ENCODE peak calls at places on chromosomes 3 and 15, in four cellular contexts. Z is HepG2, C is IMR-90, S is H9. T is an unnamed sample.

GRCh38 chr3:139110072-139110830 is 65.6 kb upstream of the PRR23C start:
- DNase-seq in Z (no peak), C (no peak), S (peak), T (no peak)

GRCh38 chr3:150202696-150203095 is 205.4 kb upstream of the TSC22D2 start:
- DNase-seq in Z (no peak), C (no peak), S (no peak), T (no peak)

GRCh38 chr3:196216681-196217211 is 412 bp downstream of the SLC51A start:
- DNase-seq in Z (no peak), C (no peak), S (no peak), T (no peak)

GRCh38 chr3:8371085-8371551 is 130.5 kb upstream of the LMCD1 start:
- DNase-seq in Z (no peak), C (peak), S (no peak), T (peak)

GRCh38 chr3:66797916-66798560 is 200.1 kb upstream of the KBTBD8 start:
- DNase-seq in Z (no peak), C (peak), S (peak), T (no peak)

GRCh38 chr3:141336672-141337522 is 31.4 kb upstream of the ZBTB38 start:
- DNase-seq in Z (peak), C (peak), S (no peak), T (peak)

GRCh38 chr3:178381555-178381954 is 154.7 kb upstream of the KCNMB2 start:
- DNase-seq in Z (no peak), C (peak), S (no peak), T (no peak)

GRCh38 chr3:177102526-177102925 is 94.8 kb downstream of the TBL1XR1 start:
- DNase-seq in Z (no peak), C (peak), S (no peak), T (no peak)

GRCh38 chr3:69385723-69386483 is at the start of gene FRMD4B:
- DNase-seq in Z (peak), C (no peak), S (peak), T (no peak)

GRCh38 chr3:90129710-90130109 is 1022.3 kb downstream of the EPHA3 start:
- DNase-seq in Z (no peak), C (no peak), S (no peak), T (no peak)

GRCh38 chr3:113053169-113053568 is 62.4 kb downstream of the GTPBP8 start:
- DNase-seq in Z (no peak), C (no peak), S (no peak), T (no peak)

GRCh38 chr3:113764698-113765097 is 17.9 kb downstream of the ATP6V1A start:
- DNase-seq in Z (no peak), C (no peak), S (no peak), T (no peak)

GRCh38 chr15:49366496-49366895 is 56.5 kb upstream of the FGF7 start:
- DNase-seq in Z (no peak), C (no peak), S (no peak), T (no peak)

GRCh38 chr3:30805695-30806094 is 88.8 kb downstream of the GADL1 start:
- DNase-seq in Z (no peak), C (no peak), S (no peak), T (no peak)

GRCh38 chr3:191330309-191330712 is at the start of gene UTS2B:
- DNase-seq in Z (peak), C (peak), S (no peak), T (peak)

GRCh38 chr3:83248454-83248853 is 1487.0 kb upstream of the GBE1 start:
- DNase-seq in Z (no peak), C (no peak), S (no peak), T (no peak)

GRCh38 chr3:120567370-120568197 is 28.6 kb upstream of the NDUFB4 start:
- DNase-seq in Z (peak), C (peak), S (no peak), T (no peak)

GRCh38 chr3:161016417-161017313 is 88.5 kb downstream of the B3GALNT1 start:
- DNase-seq in Z (no peak), C (no peak), S (no peak), T (no peak)

GRCh38 chr3:106617276-106617675 is 748.5 kb upstream of the CBLB start:
- DNase-seq in Z (no peak), C (peak), S (no peak), T (no peak)

GRCh38 chr3:58679974-58680656 is 13.5 kb upstream of the FAM3D start:
- DNase-seq in Z (no peak), C (no peak), S (no peak), T (no peak)

GRCh38 chr3:50304601-50305000 is 1.2 kb upstream of the HYAL1 start:
- DNase-seq in Z (no peak), C (peak), S (no peak), T (no peak)

GRCh38 chr3:46264002-46264401 is 21.7 kb downstream of the CCR3 start:
- DNase-seq in Z (no peak), C (no peak), S (no peak), T (no peak)

GRCh38 chr15:33086500-33087141 is 107.9 kb downstream of the FMN1 start:
- DNase-seq in Z (peak), C (peak), S (no peak), T (peak)

GRCh38 chr15:59917504-59918157 is 86.5 kb upstream of the FOXB1 start:
- DNase-seq in Z (peak), C (peak), S (peak), T (peak)

GRCh38 chr3:123773681-123774431 is 110.3 kb downstream of the MYLK start:
- DNase-seq in Z (no peak), C (peak), S (no peak), T (no peak)

GRCh38 chr3:172287811-172288477 is 160.3 kb downstream of the GHSR start:
- DNase-seq in Z (no peak), C (no peak), S (no peak), T (no peak)

GRCh38 chr15:41417812-41418211 is 917 bp downstream of the RTF1 start:
- DNase-seq in Z (no peak), C (peak), S (no peak), T (no peak)

GRCh38 chr15:99644913-99645549 is 79.2 kb downstream of the MEF2A start:
- DNase-seq in Z (no peak), C (no peak), S (no peak), T (no peak)

GRCh38 chr15:69414702-69415161 is 583 bp downstream of the KIF23 start:
- DNase-seq in Z (peak), C (peak), S (peak), T (peak)

GRCh38 chr3:108546249-108546648 is 35.9 kb upstream of the MYH15 start:
- DNase-seq in Z (no peak), C (peak), S (no peak), T (no peak)

GRCh38 chr3:11273945-11274344 is 1.7 kb downstream of the ATG7 start:
- DNase-seq in Z (no peak), C (no peak), S (no peak), T (no peak)

GRCh38 chr15:65833501-65834220 is 35.6 kb upstream of the RAB11A start:
- DNase-seq in Z (peak), C (no peak), S (no peak), T (no peak)
- H3K27ac ChIP-seq in Z (peak), C (no peak), S (peak), T (peak)

GRCh38 chr3:79846148-79846933 is 78.5 kb upstream of the ROBO1 start:
- DNase-seq in Z (peak), C (no peak), S (peak), T (no peak)
- H2AFZ ChIP-seq in Z (no peak), C (no peak), S (no peak), T (no peak)

GRCh38 chr3:186942168-186942567 is 11.8 kb downstream of the ST6GAL1 start:
- DNase-seq in Z (no peak), C (no peak), S (no peak), T (no peak)

GRCh38 chr3:186937017-186937875 is 6.9 kb downstream of the ST6GAL1 start:
- DNase-seq in Z (no peak), C (no peak), S (no peak), T (no peak)

GRCh38 chr3:186940965-186941364 is 10.6 kb downstream of the ST6GAL1 start:
- DNase-seq in Z (no peak), C (peak), S (no peak), T (no peak)

GRCh38 chr3:186938716-186939115 is 8.4 kb downstream of the ST6GAL1 start:
- DNase-seq in Z (no peak), C (peak), S (no peak), T (no peak)

GRCh38 chr3:186939536-186939935 is 9.2 kb downstream of the ST6GAL1 start:
- DNase-seq in Z (no peak), C (no peak), S (no peak), T (no peak)
- H3K27ac ChIP-seq in Z (no peak), C (no peak), S (no peak), T (no peak)

GRCh38 chr3:157151151-157151550 is 8.8 kb downstream of the CCNL1 start:
- DNase-seq in Z (no peak), C (no peak), S (no peak), T (no peak)
- H2AFZ ChIP-seq in Z (no peak), C (no peak), S (no peak), T (no peak)

DNA sequence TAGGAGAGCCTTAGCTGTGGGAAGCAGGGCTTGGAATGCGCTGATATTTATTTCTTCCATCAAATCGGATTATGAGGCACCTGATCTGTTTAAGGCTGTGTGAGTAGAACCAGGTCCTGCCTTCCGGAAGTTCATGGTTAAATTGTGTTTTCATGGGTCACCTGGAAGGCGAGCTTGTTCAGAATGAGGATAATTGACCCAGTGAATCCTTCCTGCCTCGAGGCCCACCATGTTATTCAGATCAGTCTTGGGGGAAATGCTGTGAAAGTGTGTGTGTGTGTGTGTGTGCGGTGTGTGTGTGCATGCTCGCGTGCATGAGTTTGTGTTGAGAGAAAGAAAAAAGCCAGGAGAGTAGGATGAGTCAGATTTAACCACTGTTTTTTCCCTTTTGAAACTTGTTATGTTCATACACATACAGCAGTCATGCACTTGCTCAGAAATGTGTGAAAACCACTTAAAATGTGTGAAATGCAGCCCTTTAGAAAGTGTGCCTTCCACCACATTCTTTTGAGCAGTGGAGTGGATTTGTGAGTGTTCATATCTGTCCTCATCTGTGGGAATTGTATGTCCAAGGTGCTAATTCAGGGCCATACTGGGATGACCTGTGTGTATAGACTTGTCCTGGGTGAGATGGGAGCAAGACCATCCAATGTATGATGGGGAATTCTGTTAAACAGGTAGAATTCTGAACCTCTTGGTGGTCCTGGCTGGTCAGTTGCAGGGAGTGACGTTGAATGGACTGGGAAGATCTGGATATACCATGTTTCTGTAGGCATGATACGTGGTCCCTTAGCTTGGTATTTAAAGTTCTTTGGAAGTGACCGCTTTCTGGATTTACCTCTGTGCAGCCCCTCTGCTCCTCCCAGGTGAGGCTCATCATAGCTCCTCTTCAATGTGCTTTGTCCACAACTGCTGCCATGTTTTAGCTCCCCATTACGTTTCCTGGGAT is 36.9 kb downstream of the SMAD3 start:
- DNase-seq in Z (no peak), C (peak), S (no peak), T (no peak)
- H3K27ac ChIP-seq in Z (no peak), C (peak), S (no peak), T (peak)

GRCh38 chr15:64754663-64755426 is 20.5 kb downstream of the RBPMS2 start:
- DNase-seq in Z (no peak), C (no peak), S (no peak), T (no peak)
- H2AFZ ChIP-seq in Z (no peak), C (no peak), S (no peak), T (no peak)

DNA sequence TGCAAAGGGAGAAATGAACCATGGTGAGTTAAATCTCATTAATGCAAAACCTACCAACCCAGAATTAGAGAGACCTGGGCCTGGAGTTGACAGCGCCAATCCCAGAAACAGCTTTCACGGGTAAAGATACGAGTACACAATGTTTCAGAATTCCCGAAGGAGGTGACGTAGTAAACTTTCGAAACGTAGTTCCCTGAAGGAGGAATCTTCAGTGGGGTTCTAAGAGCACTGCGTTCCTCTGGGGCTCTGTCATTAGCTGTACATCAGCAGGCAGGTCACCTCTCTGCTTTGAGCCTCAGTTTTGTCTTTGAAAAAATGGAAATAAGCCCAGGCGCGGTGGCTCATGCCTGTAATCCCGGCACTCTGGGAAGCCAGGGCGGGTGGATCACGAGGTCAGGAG is 152.3 kb downstream of the XXYLT1 start:
- DNase-seq in Z (no peak), C (no peak), S (no peak), T (peak)
- H3K27ac ChIP-seq in Z (no peak), C (peak), S (no peak), T (peak)

DNA sequence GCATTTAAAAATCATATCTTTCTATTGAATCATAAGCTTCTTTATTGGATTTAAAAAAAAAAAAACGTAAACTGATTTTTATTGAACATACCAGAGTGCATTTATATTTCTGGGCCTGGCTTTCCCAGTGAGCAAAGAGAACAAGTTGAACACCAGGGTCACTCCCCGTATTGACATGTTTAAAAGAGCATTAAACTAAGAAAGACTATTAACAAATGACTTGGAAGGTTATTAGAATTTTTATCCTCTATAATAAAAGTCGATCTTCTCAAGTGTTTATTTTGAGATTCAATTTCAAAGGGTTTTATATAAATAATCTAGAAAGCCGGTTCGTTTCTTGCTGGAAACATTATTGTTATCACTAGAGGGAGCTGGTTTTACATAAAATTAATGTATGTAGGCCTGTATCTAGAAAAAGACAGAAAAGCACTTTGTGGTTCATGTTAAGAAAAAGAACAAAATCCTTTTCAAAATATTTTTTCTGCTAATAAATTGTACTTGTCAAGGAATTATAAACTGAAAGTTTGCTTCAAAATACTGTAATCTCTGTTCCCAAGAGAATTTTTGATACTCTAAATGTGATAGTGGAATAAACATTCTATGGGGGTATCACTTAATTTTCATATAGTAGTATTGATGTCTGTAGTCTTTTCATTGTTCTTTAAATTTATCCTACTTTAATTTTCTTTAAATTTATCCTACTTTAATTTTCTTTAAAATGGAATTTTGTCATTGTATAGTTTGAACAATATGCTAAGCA is 321.8 kb upstream of the MME start:
- DNase-seq in Z (no peak), C (peak), S (no peak), T (no peak)
- H2AFZ ChIP-seq in Z (no peak), C (no peak), S (no peak), T (no peak)

DNA sequence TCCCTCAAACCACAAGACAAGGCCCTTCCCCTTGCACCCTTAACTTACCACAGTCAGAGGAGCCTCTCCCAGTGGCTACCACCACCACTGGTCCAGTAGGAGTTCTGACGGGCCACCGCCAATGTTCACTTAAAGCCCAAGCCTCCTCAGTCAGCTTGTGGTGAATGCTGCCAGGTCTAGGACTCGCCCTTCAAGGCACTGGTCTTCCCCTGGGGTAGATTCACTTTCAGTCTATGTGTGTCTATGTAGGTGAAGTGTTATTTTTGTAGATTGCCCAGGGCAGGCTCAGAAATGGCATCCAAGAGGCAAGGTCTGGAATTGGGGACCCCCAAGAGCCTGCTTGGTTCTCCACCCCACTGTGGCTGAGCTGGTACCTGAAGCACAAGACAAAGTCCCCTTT is 15.4 kb upstream of the CASR start:
- DNase-seq in Z (no peak), C (no peak), S (no peak), T (no peak)
- H3K27ac ChIP-seq in Z (no peak), C (no peak), S (no peak), T (no peak)

GRCh38 chr3:143302638-143303171 is 183.1 kb downstream of the CHST2 start:
- DNase-seq in Z (no peak), C (peak), S (peak), T (peak)
- H2AFZ ChIP-seq in Z (no peak), C (peak), S (no peak), T (no peak)

T was measured in PC-9.